ENCODE peak calls at places on chromosomes 3 and 15, in four cellular contexts. I is mesenchymal stem cell, D is cardiac fibroblast, C is OCI-LY7. A is an unnamed sample.

GRCh38 chr3:57959407-57960173 is 48.6 kb upstream of the FLNB start:
- DNase-seq in I (no peak), C (no peak), D (peak), A (peak)

GRCh38 chr15:67225336-67225735 is 29.1 kb downstream of the AAGAB start:
- DNase-seq in I (no peak), D (peak), C (no peak), A (peak)

GRCh38 chr3:105367063-105367405 is 325 bp downstream of the ALCAM start:
- DNase-seq in D (no peak), I (peak), C (peak), A (no peak)

GRCh38 chr15:98770984-98771383 is 122.6 kb downstream of the IGF1R start:
- DNase-seq in C (no peak), D (no peak), I (no peak), A (no peak)

GRCh38 chr15:56475351-56475750 is 10.4 kb upstream of the MNS1 start:
- DNase-seq in C (no peak), I (no peak), D (no peak), A (no peak)

GRCh38 chr3:35744419-35744818 is 105.1 kb downstream of the ARPP21 start:
- DNase-seq in I (no peak), D (no peak), C (no peak), A (no peak)

GRCh38 chr3:139225551-139225950 is 118.3 kb upstream of the MRPS22 start:
- DNase-seq in I (no peak), C (no peak), D (no peak), A (peak)

GRCh38 chr3:142489572-142490323 is 41.9 kb upstream of the XRN1 start:
- DNase-seq in D (no peak), C (no peak), I (peak), A (no peak)

GRCh38 chr15:39645976-39646257 is 65.0 kb downstream of the THBS1 start:
- DNase-seq in D (no peak), C (no peak), I (no peak), A (no peak)

GRCh38 chr3:126558336-126559071 is at the start of gene C3orf22:
- DNase-seq in I (no peak), C (no peak), D (no peak), A (no peak)

GRCh38 chr3:101865751-101866509 is 16.6 kb downstream of the NFKBIZ start:
- DNase-seq in C (peak), D (no peak), I (peak), A (no peak)

GRCh38 chr15:97652700-97653167 is 307.8 kb upstream of the ARRDC4 start:
- DNase-seq in C (no peak), I (peak), D (no peak), A (no peak)

GRCh38 chr3:195849322-195850074 is 37.8 kb upstream of the MUC4 start:
- DNase-seq in C (no peak), I (no peak), D (no peak), A (no peak)

GRCh38 chr3:25508901-25509300 is 80.8 kb downstream of the RARB start:
- DNase-seq in C (no peak), I (peak), D (peak), A (peak)

GRCh38 chr3:52195823-52196331 is 2.1 kb upstream of the ALAS1 start:
- DNase-seq in C (no peak), D (peak), I (peak), A (no peak)

GRCh38 chr3:176697284-176697889 is 499.9 kb downstream of the TBL1XR1 start:
- DNase-seq in C (no peak), D (no peak), I (no peak), A (no peak)

GRCh38 chr3:188327433-188327832 is 173.5 kb downstream of the LPP start:
- DNase-seq in I (no peak), D (no peak), C (no peak), A (no peak)

GRCh38 chr15:23420806-23421575 is 26.1 kb downstream of the GOLGA6L2 start:
- DNase-seq in D (peak), C (no peak), I (no peak), A (no peak)

GRCh38 chr3:128917291-128917690 is 37.9 kb downstream of the ACAD9 start:
- DNase-seq in D (peak), I (no peak), C (no peak), A (no peak)

GRCh38 chr3:168604767-168605166 is 509.0 kb upstream of the GOLIM4 start:
- DNase-seq in D (no peak), C (no peak), I (no peak), A (no peak)

GRCh38 chr15:72312605-72313447 is 7.1 kb downstream of the CELF6 start:
- DNase-seq in I (peak), D (peak), C (peak), A (peak)

DNA sequence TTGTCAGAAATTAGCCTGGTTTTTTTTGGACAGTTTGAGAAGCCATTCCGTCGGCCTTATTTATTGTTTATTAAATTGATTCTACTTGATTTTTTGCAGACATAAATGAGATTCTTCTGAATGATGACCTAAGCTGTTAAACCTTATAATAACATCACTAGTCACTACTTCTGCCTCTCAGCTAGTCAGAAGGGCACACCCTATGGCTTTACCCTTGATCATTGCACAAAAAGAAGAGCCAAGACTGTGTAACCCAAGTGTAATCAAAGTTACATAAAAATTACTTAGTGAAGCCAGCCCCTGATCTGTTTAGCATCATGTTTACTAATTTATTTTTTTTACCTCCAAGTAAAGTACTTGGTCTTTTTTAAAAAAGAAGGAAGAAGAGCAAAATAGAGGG is 64.3 kb downstream of the CHL1 start:
- DNase-seq in I (no peak), C (no peak), D (no peak), A (no peak)
- H3K4me3 ChIP-seq in I (no peak), C (no peak), D (no peak), A (no peak)

DNA sequence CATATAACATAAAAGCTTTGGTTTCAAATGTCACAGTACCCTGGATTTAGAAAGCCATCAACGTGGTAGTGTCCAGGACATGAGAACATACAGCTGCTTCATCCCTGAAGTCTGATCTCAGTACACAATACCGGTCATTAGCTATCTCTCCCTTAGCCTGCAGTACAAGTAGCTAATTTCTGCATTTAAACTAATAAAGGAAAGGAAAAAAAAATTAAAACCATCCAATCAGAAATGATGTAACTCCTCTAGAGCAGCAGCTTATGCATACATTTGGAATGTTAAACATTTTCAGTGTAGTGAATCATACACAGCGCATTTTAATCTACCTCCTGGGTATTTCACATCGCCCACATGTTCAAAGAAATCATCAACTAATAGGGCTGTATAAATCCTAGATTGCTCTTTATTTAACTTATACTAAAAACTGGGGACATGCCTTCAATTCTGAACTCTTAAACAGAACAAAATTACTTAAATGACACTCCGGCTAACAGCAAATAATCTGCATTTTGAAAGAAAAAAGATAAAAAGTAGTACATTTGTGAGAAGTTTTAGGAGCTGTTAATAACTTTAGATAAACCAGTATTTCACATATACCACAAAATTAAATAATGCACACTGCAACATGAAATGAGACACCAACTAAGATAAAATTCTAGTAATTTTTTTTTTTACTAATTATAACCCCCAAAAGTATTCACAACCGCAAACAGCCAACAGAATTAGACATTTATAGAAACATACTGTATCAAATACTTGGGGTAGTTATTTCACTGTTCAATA is 3.7 kb downstream of the IGF2BP2 start:
- DNase-seq in C (no peak), D (peak), I (peak), A (peak)
- H3K4me3 ChIP-seq in C (no peak), D (peak), I (no peak), A (peak)

GRCh38 chr15:52806284-52806655 is 16.1 kb upstream of the ONECUT1 start:
- DNase-seq in C (no peak), D (no peak), I (no peak), A (no peak)
- H3K4me3 ChIP-seq in C (no peak), D (no peak), I (no peak), A (no peak)

DNA sequence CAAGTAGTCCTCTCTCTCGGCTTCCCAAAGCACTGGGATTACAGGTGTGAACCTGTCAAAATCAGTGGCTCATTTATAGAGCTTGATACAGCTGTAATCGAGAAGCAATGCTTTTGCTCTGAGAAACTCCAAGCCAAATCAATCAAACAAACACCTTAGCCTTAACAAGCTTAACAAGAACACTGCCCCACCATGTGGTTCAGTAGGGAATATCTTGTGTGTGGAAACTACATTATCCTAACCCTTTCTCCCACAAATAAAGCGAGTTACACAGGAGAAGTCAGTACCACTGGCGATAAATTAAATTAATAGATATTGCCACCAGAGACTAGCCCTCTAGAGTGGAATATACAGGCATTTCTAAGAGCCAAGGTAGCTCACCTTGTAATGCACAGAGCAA is 13.9 kb downstream of the CDAN1 start:
- DNase-seq in C (no peak), D (no peak), I (no peak), A (no peak)
- H3K4me3 ChIP-seq in C (no peak), D (no peak), I (no peak), A (no peak)

DNA sequence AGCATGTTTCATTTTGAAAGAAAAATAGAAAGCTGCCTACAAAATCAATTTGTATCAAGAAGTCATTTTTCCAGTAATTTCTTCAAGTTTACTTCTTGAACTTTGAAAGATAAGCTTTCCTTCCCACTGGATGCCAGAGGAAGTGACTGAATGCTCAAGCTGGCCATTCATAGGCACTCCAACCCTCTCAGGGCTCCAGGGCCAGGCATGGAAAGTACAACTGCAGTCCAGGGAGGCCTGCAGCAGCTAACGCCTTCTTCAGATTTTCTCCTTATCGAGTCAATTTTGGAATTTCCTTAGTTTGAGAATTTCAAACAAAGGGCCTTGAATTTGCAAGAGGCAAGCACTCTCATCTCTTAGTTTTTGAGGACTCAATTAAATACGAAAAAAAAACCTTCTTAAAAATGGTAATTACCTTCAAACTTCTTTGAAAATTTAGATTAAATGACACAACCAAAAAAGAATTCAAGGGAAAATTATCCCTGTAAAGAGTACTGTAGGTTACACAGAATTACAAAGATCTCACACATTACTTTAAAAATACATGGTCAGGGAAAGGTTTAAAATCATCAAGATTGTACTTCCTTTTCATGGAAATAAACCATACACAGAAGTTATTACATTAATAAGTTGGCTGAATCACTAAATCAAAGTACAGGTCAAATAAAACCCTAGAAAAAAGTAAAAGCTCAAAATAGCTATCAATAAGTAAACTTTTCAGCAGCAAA is 2.5 kb downstream of the UBP1 start:
- DNase-seq in C (peak), I (peak), D (peak), A (peak)
- H3K4me3 ChIP-seq in C (peak), I (no peak), D (peak), A (peak)

A was measured in astrocyte of the spinal cord.